ENCODE peak calls at places on chromosome 17, in four cellular contexts. T, D, J and B are unnamed samples.

GRCh38 chr17:50144845-50145531 is 5.5 kb downstream of the PPP1R9B start:
- DNase-seq in D (no peak), J (no peak), T (no peak), B (no peak)

GRCh38 chr17:4318186-4318585 is 48.3 kb downstream of the UBE2G1 start:
- DNase-seq in T (no peak), D (no peak), J (no peak), B (no peak)

GRCh38 chr17:60534613-60535157 is 8.6 kb upstream of the APPBP2 start:
- DNase-seq in T (no peak), J (peak), D (no peak), B (no peak)

GRCh38 chr17:70168979-70169706 is at the start of gene KCNJ2:
- DNase-seq in J (peak), T (peak), D (peak), B (peak)

GRCh38 chr17:75634376-75634740 is 1.1 kb downstream of the SMIM5 start:
- DNase-seq in T (no peak), J (no peak), D (no peak), B (no peak)

GRCh38 chr17:63095459-63095858 is 129.4 kb downstream of the TANC2 start:
- DNase-seq in J (no peak), T (no peak), D (no peak), B (no peak)

GRCh38 chr17:4199818-4200402 is 56.9 kb downstream of the CYB5D2 start:
- DNase-seq in J (peak), T (no peak), D (no peak), B (peak)

GRCh38 chr17:69179227-69179952 is 37.7 kb upstream of the ABCA6 start:
- DNase-seq in T (no peak), J (peak), D (no peak), B (no peak)

GRCh38 chr17:65170839-65171238 is 33.7 kb downstream of the RGS9 start:
- DNase-seq in J (peak), D (no peak), T (peak), B (no peak)

GRCh38 chr17:59331929-59332889 is 754 bp downstream of the YPEL2 start:
- DNase-seq in J (peak), D (peak), T (no peak), B (no peak)

GRCh38 chr17:8618825-8619224 is 11.7 kb downstream of the MYH10 start:
- DNase-seq in T (no peak), J (no peak), D (no peak), B (no peak)

GRCh38 chr17:27754549-27754948 is 45.8 kb downstream of the NOS2 start:
- DNase-seq in D (no peak), J (no peak), T (no peak), B (no peak)

GRCh38 chr17:81545160-81545949 is 6.8 kb downstream of the FAAP100 start:
- DNase-seq in D (no peak), T (no peak), J (no peak), B (no peak)

GRCh38 chr17:8884336-8884990 is 17.0 kb upstream of the PIK3R6 start:
- DNase-seq in J (no peak), D (no peak), T (no peak), B (no peak)

GRCh38 chr17:57096472-57097198 is 11.6 kb downstream of the AKAP1 start:
- DNase-seq in J (no peak), D (no peak), T (no peak), B (no peak)

GRCh38 chr17:8741771-8742170 is 2.9 kb downstream of the CCDC42 start:
- DNase-seq in J (no peak), T (no peak), D (no peak), B (no peak)

GRCh38 chr17:81000631-81001357 is 9.2 kb downstream of the CHMP6 start:
- DNase-seq in D (no peak), T (no peak), J (no peak), B (no peak)